ENCODE peak calls at places on chromosomes 2 and 18, in four cellular contexts. One of them, this sample, is unnamed. For H3K9me3, the result is how much of the 10 kb centered on the place peaks cover.

GRCh38 chr18:36441872-36442271 is 144.4 kb downstream of the FHOD3 start:
- DNase-seq in mammary epithelial cell: peak
- DNase-seq in GM12878: no peak
- DNase-seq in PC-9: peak
- DNase-seq in this sample: no peak

GRCh38 chr2:164843346-164843841 is 1.8 kb upstream of the COBLL1 start:
- DNase-seq in PC-9: peak
- DNase-seq in mammary epithelial cell: peak
- DNase-seq in GM12878: no peak
- DNase-seq in this sample: no peak

GRCh38 chr18:9827856-9828793 is 57.6 kb upstream of the TXNDC2 start:
- DNase-seq in mammary epithelial cell: peak
- DNase-seq in PC-9: peak
- DNase-seq in GM12878: no peak
- DNase-seq in this sample: no peak

GRCh38 chr2:233433794-233434193 is 79.5 kb downstream of the DGKD start:
- DNase-seq in PC-9: no peak
- DNase-seq in mammary epithelial cell: no peak
- DNase-seq in GM12878: no peak
- DNase-seq in this sample: no peak

GRCh38 chr2:201402651-201403573 is 45.8 kb upstream of the FLACC1 start:
- DNase-seq in GM12878: no peak
- DNase-seq in mammary epithelial cell: no peak
- DNase-seq in PC-9: no peak
- DNase-seq in this sample: no peak

GRCh38 chr2:119207447-119207846 is 16.2 kb upstream of the STEAP3 start:
- DNase-seq in mammary epithelial cell: peak
- DNase-seq in GM12878: no peak
- DNase-seq in PC-9: no peak
- DNase-seq in this sample: no peak

GRCh38 chr2:71703981-71704545 is 250.7 kb downstream of the DYSF start:
- DNase-seq in PC-9: no peak
- DNase-seq in mammary epithelial cell: no peak
- DNase-seq in GM12878: no peak
- DNase-seq in this sample: no peak

GRCh38 chr18:10081477-10081876 is 167.7 kb downstream of the VAPA start:
- DNase-seq in mammary epithelial cell: no peak
- DNase-seq in PC-9: no peak
- DNase-seq in GM12878: no peak
- DNase-seq in this sample: no peak

GRCh38 chr2:183010112-183010511 is 28.1 kb downstream of the NCKAP1 start:
- DNase-seq in GM12878: no peak
- DNase-seq in mammary epithelial cell: peak
- DNase-seq in PC-9: no peak
- DNase-seq in this sample: no peak

GRCh38 chr18:21904856-21905255 is 164.3 kb downstream of the MIB1 start:
- DNase-seq in PC-9: no peak
- DNase-seq in GM12878: no peak
- DNase-seq in mammary epithelial cell: no peak
- DNase-seq in this sample: no peak

GRCh38 chr2:64975232-64975791 is 13.9 kb upstream of the SLC1A4 start:
- DNase-seq in mammary epithelial cell: peak
- DNase-seq in GM12878: no peak
- DNase-seq in PC-9: peak
- DNase-seq in this sample: no peak

DNA sequence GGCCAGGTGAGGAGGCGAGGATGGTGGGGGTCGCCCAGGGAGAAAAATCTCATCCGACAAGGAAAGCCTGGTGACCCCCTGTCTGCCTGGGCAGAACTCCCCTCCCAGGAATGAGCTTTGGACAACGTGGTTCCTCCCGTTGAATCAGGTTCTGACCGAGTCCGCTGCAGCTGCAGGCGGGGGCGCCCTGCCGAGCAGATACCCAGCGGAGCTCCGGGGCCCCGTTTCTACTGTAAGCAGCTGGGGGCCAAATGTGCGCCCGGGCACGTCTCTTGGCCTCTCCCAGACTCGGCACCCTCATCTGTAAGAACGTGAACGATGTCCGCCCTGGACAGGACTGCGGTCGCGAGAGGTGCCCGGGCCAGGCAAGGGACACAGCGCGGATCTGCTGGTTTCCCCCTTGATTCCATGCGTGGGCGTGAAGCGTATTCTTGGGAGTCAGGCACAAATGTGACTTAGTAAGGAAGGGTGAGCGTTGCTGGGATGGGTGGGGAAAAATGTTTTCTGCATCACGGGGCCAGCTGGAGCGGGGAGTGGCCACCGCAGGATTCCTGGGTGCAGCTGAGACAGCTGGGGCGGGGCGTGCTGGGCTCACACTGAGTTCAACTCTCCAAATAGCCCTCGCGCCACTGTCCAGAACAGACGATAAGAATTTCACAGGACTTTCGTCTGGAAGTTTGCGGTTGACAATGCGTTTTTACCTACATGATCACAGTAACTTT is 20.2 kb upstream of the TUBB6 start:
- DNase-seq in GM12878: no peak
- DNase-seq in mammary epithelial cell: peak
- DNase-seq in PC-9: peak
- DNase-seq in this sample: no peak
- TF ChIP-seq EZH2 in GM12878: no peak
- TF ChIP-seq EZH2 in mammary epithelial cell: no peak
- TF ChIP-seq EZH2 in PC-9: no peak
- TF ChIP-seq EZH2 in this sample: no peak

GRCh38 chr2:123840016-123840415 is 185.1 kb upstream of the CNTNAP5 start:
- DNase-seq in GM12878: no peak
- DNase-seq in mammary epithelial cell: peak
- DNase-seq in PC-9: no peak
- DNase-seq in this sample: no peak

GRCh38 chr2:123840614-123841013 is 184.5 kb upstream of the CNTNAP5 start:
- DNase-seq in mammary epithelial cell: no peak
- DNase-seq in GM12878: no peak
- DNase-seq in PC-9: no peak
- DNase-seq in this sample: no peak

DNA sequence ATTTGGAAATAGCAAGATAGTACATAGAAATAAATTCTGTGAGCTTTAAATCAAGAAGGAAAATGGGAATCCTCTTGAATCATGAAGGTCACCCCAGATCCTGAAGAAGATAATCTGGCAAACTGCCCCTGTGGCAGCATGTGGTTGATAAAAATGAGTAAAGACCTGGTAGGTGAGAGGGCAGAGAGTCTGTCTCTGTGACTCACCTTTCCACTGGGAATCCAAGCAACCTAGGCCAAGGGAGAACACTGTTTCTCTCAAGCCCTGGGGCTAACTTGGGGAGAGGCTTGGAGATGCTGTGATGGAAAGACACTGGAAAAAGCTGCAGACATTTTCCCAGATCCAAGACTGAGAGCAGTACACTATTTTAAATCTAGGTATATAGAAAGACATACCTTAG is 185.8 kb upstream of the CNTNAP5 start:
- DNase-seq in PC-9: no peak
- DNase-seq in GM12878: no peak
- DNase-seq in mammary epithelial cell: no peak
- DNase-seq in this sample: no peak
- H3K9me3 ChIP-seq in PC-9: under half
- H3K9me3 ChIP-seq in GM12878: under half
- H3K9me3 ChIP-seq in mammary epithelial cell: under half
- H3K9me3 ChIP-seq in this sample: under half

GRCh38 chr2:8817219-8817618 is 20.2 kb downstream of the KIDINS220 start:
- DNase-seq in PC-9: no peak
- DNase-seq in GM12878: no peak
- DNase-seq in mammary epithelial cell: no peak
- DNase-seq in this sample: no peak

GRCh38 chr2:8822218-8822617 is 15.2 kb downstream of the KIDINS220 start:
- DNase-seq in GM12878: no peak
- DNase-seq in PC-9: no peak
- DNase-seq in mammary epithelial cell: peak
- DNase-seq in this sample: no peak

GRCh38 chr2:8819948-8820347 is 17.5 kb downstream of the KIDINS220 start:
- DNase-seq in mammary epithelial cell: no peak
- DNase-seq in GM12878: no peak
- DNase-seq in PC-9: no peak
- DNase-seq in this sample: no peak

GRCh38 chr2:8819194-8819593 is 18.2 kb downstream of the KIDINS220 start:
- DNase-seq in PC-9: no peak
- DNase-seq in GM12878: no peak
- DNase-seq in mammary epithelial cell: peak
- DNase-seq in this sample: no peak

DNA sequence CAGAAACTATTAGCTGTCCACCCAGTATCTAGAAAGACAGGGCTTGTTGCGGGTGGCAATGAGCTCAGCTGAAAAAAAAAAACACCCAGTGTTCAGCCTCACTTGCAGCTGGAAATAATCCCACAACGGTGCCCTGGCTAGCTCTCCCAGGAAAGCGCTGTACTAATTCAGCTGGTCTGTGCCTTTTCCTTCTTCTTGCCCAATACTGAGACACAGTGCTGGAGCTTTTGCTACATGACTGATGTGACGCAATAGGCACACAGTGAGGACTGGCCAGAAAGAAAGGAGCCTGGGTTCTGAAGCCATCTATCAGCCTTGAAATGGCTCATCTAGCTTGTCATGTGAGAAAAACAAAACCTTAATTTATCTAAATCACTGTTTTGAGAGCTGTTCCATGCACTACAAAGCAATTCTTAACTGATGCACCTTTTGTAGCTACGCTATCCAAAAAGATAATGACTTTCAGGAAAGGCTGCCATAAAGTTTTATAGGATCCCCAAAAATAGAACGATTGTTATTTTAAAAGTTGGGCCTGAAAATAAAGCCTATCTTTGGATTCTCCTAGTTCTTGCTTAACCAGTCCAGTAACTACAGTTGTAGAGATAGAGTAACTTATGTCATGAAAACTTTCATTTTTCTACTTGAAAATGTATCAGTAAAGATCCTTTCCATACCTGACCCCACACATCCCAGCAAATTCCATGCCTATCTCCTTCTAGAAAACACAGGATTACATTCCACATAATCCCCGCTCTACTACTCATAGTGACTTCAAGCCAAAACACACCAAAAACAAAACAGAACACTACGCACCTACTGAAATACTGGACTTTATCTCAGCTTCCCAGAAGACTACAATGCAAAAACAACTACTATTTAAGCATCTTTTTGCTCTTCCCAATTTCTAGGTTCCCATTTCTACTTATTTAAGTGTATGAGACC is 15.9 kb downstream of the KIDINS220 start:
- DNase-seq in mammary epithelial cell: no peak
- DNase-seq in PC-9: no peak
- DNase-seq in GM12878: no peak
- DNase-seq in this sample: no peak
- H3K27ac ChIP-seq in mammary epithelial cell: no peak
- H3K27ac ChIP-seq in PC-9: no peak
- H3K27ac ChIP-seq in GM12878: no peak
- H3K27ac ChIP-seq in this sample: no peak

GRCh38 chr2:112584134-112584890 is at the start of gene CHCHD5:
- DNase-seq in mammary epithelial cell: peak
- DNase-seq in PC-9: peak
- DNase-seq in GM12878: peak
- DNase-seq in this sample: no peak
- TF ChIP-seq EZH2 in mammary epithelial cell: no peak
- TF ChIP-seq EZH2 in PC-9: no peak
- TF ChIP-seq EZH2 in GM12878: no peak
- TF ChIP-seq EZH2 in this sample: no peak

DNA sequence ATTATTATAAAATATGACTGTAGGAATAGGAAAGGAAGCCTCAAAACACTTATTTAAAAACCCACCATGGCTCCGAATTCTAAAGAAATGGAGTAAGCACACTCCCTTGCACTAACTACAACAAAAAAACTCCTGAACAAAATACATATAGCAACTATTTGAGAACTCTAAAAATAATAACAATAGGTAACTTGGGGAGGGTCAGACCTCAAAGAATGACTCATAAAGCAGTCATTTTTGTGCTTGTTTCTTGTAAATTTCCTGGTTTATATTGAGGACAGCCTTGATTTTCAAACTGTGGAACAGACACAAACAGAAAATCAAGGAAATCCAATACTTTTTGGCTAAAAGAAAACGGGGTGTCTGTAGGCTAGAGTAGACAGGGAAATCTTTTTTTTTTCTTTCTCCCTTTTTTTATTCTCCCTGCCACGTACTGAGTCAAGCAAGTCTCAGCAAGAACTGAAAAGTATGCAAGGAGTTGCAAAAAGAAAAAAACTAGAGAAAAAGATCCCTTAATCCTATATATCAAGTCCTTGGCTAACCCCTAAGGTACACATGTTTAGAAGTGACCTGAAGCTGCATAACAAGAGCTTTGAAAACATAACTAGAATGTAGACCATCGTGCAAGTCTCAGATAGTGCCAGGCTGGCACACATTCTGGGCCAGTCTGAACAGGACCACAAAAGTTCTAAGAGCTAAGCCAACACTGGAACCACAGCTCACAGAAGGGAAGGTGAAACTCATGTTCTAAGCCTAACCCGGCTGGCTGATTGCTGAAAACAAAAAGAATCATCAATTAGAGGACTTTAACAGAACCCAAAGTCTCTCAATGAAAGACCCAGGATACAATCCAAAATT is 403.1 kb upstream of the LYPD1 start:
- DNase-seq in GM12878: no peak
- DNase-seq in mammary epithelial cell: peak
- DNase-seq in PC-9: no peak
- DNase-seq in this sample: no peak
- H3K9me3 ChIP-seq in GM12878: under half
- H3K9me3 ChIP-seq in mammary epithelial cell: under half
- H3K9me3 ChIP-seq in PC-9: under half
- H3K9me3 ChIP-seq in this sample: under half

DNA sequence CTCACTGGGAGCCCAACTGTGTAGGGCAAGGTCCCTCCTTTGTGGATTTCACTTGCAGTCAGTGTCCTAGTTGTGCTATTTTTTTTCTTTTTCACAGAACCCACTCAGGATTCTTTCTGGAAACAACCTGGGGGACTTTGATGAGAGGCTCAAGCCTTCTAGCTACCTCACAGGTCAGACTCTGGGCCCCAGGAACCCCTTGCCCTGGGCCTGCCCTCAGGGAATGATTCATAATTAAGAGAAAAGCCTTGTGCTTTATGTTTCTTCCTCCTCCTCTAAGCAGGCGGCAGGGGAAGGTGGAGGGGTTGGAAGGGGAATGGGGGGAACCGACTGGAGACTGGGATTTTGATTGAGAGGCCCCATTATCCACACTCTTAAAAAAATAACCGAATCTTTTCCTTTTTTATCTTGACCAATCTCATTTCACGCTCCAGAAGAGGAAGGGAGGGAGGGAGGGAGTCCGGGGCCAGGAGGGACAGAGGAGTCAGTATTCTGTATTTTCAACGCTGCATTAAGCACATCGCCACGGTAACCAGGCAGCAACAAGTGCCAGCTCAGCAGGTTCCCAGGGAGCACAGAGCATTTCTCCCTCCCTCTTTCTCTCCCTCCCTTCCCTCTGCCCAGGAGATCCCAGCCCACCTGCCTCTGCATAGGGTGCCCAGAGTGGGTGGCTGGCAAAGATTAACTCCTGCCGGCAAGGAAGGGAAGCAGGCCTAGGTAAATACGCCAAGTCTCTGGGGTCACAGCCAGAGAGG is 51.9 kb downstream of the PSD4 start:
- DNase-seq in GM12878: no peak
- DNase-seq in mammary epithelial cell: no peak
- DNase-seq in PC-9: peak
- DNase-seq in this sample: no peak
- H3K27ac ChIP-seq in GM12878: no peak
- H3K27ac ChIP-seq in mammary epithelial cell: no peak
- H3K27ac ChIP-seq in PC-9: peak
- H3K27ac ChIP-seq in this sample: no peak

GRCh38 chr2:219542931-219543595 is 546 bp downstream of the CHPF start:
- DNase-seq in PC-9: peak
- DNase-seq in mammary epithelial cell: peak
- DNase-seq in GM12878: no peak
- DNase-seq in this sample: no peak
- TF ChIP-seq EZH2 in PC-9: no peak
- TF ChIP-seq EZH2 in mammary epithelial cell: no peak
- TF ChIP-seq EZH2 in GM12878: no peak
- TF ChIP-seq EZH2 in this sample: no peak

This sample was measured in DND-41.